ENCODE peak calls at places on chromosomes 2 and 18, in nine cellular contexts. A, J, Q, F, I, K, Y, D and S are unnamed samples. For H3K4me1, the result is how much of the 10 kb centered on the place peaks cover.

GRCh38 chr2:68248806-68249205 is 3.5 kb downstream of the PPP3R1 start:
- DNase-seq in K (no peak), I (no peak), D (no peak), F (no peak), Q (no peak), Y (no peak), A (no peak), J (no peak), S (no peak)

GRCh38 chr2:106098081-106098480 is 96.0 kb downstream of the UXS1 start:
- DNase-seq in J (no peak), K (no peak), F (peak), I (no peak), D (no peak), Q (no peak), A (no peak), Y (no peak), S (no peak)

GRCh38 chr2:3025261-3025660 is 352.4 kb downstream of the EIPR1 start:
- DNase-seq in D (no peak), I (no peak), J (no peak), A (no peak), K (no peak), F (no peak), Q (no peak), Y (no peak), S (no peak)

GRCh38 chr18:45652703-45653490 is 37.6 kb downstream of the SLC14A2 start:
- DNase-seq in A (no peak), K (no peak), I (peak), Q (no peak), J (no peak), F (no peak), Y (no peak), D (no peak), S (no peak)

GRCh38 chr18:68494802-68495560 is 219.9 kb downstream of the TMX3 start:
- DNase-seq in F (no peak), I (peak), K (no peak), Y (no peak), J (no peak), A (no peak), Q (no peak), D (peak), S (no peak)

GRCh38 chr2:44578401-44579135 is 216.8 kb downstream of the CAMKMT start:
- DNase-seq in F (no peak), K (no peak), A (no peak), Y (no peak), J (no peak), I (peak), Q (no peak), D (no peak), S (no peak)

GRCh38 chr18:45654677-45655076 is 39.4 kb downstream of the SLC14A2 start:
- DNase-seq in F (no peak), Q (no peak), J (no peak), Y (no peak), D (no peak), A (no peak), I (no peak), K (no peak), S (no peak)

GRCh38 chr2:81852651-81853050 is 1548.1 kb upstream of the LRRTM1 start:
- DNase-seq in J (no peak), F (no peak), D (no peak), I (no peak), Q (no peak), K (no peak), Y (no peak), A (no peak), S (no peak)

GRCh38 chr2:21372654-21373053 is 248.9 kb downstream of the TDRD15 start:
- DNase-seq in K (no peak), D (no peak), A (no peak), Y (no peak), Q (no peak), J (no peak), F (peak), I (peak), S (no peak)

GRCh38 chr2:136765256-136765735 is at the start of gene THSD7B:
- DNase-seq in D (no peak), Q (no peak), Y (no peak), I (no peak), K (no peak), A (no peak), F (no peak), J (no peak), S (no peak)

GRCh38 chr2:210663574-210663973 is 107.2 kb downstream of the CPS1 start:
- DNase-seq in A (no peak), Y (no peak), F (peak), I (peak), J (no peak), Q (no peak), D (no peak), K (no peak), S (no peak)

GRCh38 chr2:43123981-43124666 is 102.3 kb downstream of the ZFP36L2 start:
- DNase-seq in I (no peak), Y (no peak), A (no peak), D (no peak), K (peak), F (no peak), Q (no peak), J (no peak), S (no peak)

GRCh38 chr2:121018136-121019057 is 266.6 kb downstream of the TFCP2L1 start:
- DNase-seq in D (peak), A (no peak), K (no peak), F (no peak), Q (no peak), I (peak), Y (peak), J (peak), S (peak)

GRCh38 chr2:56113571-56113970 is 70.2 kb upstream of the CCDC85A start:
- DNase-seq in Y (no peak), D (no peak), A (no peak), I (no peak), K (no peak), J (no peak), Q (no peak), F (no peak), S (no peak)

GRCh38 chr2:133431289-133431688 is 137.0 kb downstream of the NCKAP5 start:
- DNase-seq in Y (no peak), A (no peak), Q (no peak), D (no peak), F (no peak), K (no peak), J (no peak), I (peak), S (no peak)

GRCh38 chr2:45964226-45964841 is 312.9 kb downstream of the PRKCE start:
- DNase-seq in Q (peak), F (peak), K (peak), D (peak), I (peak), A (peak), J (peak), Y (peak), S (peak)

GRCh38 chr2:36663851-36664715 is 32.4 kb upstream of the VIT start:
- DNase-seq in F (peak), I (peak), A (no peak), D (no peak), Q (no peak), J (no peak), Y (no peak), K (peak), S (no peak)

GRCh38 chr2:10864888-10865551 is 46.7 kb upstream of the KCNF1 start:
- DNase-seq in K (peak), A (no peak), Q (no peak), Y (no peak), D (no peak), J (no peak), I (no peak), F (no peak), S (no peak)

GRCh38 chr18:59218018-59218417 is 1.9 kb upstream of the GRP start:
- DNase-seq in K (no peak), A (no peak), D (no peak), I (no peak), F (no peak), Y (no peak), J (no peak), Q (no peak), S (no peak)

GRCh38 chr2:174544156-174544555 is 53.4 kb downstream of the WIPF1 start:
- DNase-seq in Q (no peak), Y (no peak), F (peak), J (no peak), D (no peak), I (no peak), K (no peak), A (no peak), S (no peak)

GRCh38 chr2:232571026-232571474 is 20.6 kb downstream of the EIF4E2 start:
- DNase-seq in K (no peak), J (no peak), Q (no peak), I (peak), D (no peak), A (no peak), F (no peak), Y (no peak), S (no peak)

GRCh38 chr2:193965263-193965662 is 1691.8 kb upstream of the SLC39A10 start:
- DNase-seq in A (no peak), F (no peak), Q (no peak), D (no peak), K (no peak), I (no peak), J (no peak), Y (no peak), S (no peak)

GRCh38 chr2:19809206-19809605 is 92.6 kb downstream of the TTC32 start:
- DNase-seq in Y (no peak), I (no peak), F (no peak), Q (no peak), A (no peak), J (no peak), K (no peak), D (no peak), S (no peak)
- H3K4me1 ChIP-seq in Y (under half), I (under half), F (under half), Q (under half), A (under half), J (under half), K (under half), D (under half), S (under half)

DNA sequence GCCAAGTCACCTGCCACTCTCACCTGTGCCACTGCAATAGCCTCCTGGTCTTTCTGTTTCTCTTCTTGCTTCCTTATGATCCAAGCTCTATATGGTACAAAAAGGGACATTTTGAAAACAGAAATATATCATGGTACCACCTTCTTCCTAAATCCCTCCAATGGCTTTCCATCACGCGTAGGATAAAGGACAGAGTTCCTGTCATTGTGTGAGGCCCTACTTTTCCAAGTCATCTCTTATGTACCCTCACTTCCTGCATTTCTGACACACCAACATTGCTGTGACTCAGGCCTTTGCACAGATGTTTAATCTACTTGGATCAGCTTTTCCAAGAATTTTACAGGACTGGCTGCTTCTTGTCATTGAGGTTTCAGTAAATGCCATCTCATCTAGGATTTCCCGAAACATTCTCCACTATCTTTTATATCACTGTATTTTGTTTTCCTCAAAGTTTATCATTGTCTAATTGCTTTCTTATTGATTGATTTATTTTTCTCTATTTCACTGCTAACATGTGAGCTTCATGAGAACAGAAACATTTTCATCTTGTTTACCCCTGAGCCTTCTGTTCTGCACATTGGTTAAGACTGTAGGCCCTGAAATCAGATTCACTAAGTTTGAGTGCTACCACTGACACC is 426.1 kb upstream of the FANCL start:
- DNase-seq in I (no peak), Y (no peak), J (no peak), A (no peak), D (no peak), K (no peak), F (no peak), Q (no peak), S (no peak)
- H3K27ac ChIP-seq in I (no peak), Y (no peak), J (no peak), A (no peak), D (no peak), K (no peak), F (no peak), Q (no peak), S (no peak)

GRCh38 chr2:33476793-33477190 is 343 bp downstream of the RASGRP3 start:
- DNase-seq in A (no peak), K (no peak), I (no peak), D (no peak), Q (no peak), F (no peak), Y (no peak), J (no peak), S (no peak)

GRCh38 chr2:33477473-33478468 is 1.3 kb downstream of the RASGRP3 start:
- DNase-seq in K (peak), F (no peak), J (no peak), D (no peak), Y (no peak), I (no peak), A (no peak), Q (peak), S (peak)

GRCh38 chr2:33476100-33476792 is at the start of gene RASGRP3:
- DNase-seq in Q (peak), I (peak), K (peak), F (peak), D (peak), A (peak), J (peak), Y (peak), S (peak)

GRCh38 chr2:33478968-33479691 is 2.7 kb downstream of the RASGRP3 start:
- DNase-seq in Y (no peak), I (no peak), F (no peak), K (peak), A (no peak), Q (no peak), J (no peak), D (no peak), S (peak)

GRCh38 chr2:33475381-33476099 is 909 bp upstream of the RASGRP3 start:
- DNase-seq in D (peak), Q (peak), A (peak), Y (peak), J (peak), I (peak), F (peak), K (peak), S (no peak)
- TF ChIP-seq POLR2A in D (no peak), Q (no peak), A (no peak), Y (no peak), J (no peak), I (no peak), F (no peak), K (no peak), S (no peak)

DNA sequence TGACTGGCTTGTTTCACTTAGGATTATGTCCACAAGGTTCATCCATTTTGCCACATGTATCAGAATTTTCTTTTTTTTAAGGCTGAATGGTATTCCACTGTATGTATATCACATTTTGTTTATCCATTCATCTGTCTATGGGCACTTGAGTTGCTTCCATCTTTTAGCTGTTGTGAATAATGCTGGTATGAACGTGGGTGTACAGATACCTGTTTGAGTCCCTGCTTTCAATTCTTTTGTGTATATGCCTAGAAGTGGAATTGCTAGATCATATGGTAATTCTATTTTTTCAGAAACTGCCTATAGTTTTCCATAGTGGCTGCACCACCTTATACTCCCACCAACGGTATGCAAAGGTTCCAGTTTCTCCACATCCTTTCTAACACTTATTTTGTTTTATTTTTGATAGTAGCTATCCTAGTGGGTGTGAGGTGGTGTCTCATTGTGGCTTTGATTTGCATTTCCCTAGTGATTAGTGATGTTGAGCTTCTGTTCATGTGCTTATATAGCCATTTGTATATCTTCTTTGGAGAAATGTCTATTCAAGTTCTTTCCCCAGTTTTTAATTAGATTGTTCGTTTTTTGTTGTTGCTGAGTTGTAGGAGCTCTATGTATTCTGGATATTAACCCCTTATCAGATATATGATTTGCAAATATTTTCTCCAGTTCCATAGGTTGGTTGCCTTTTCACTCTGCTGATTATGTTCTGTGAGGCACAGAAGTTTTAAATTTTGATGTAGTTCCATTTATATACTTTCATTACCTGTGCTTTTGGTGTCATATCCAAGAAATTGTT is 40.7 kb downstream of the TTC39C start:
- DNase-seq in D (no peak), Y (no peak), J (no peak), Q (no peak), K (no peak), I (no peak), F (no peak), A (no peak), S (no peak)
- H3K4me1 ChIP-seq in D (under half), Y (under half), J (under half), Q (half or more), K (under half), I (under half), F (under half), A (under half), S (under half)